ENCODE peak calls at places on chromosomes 6 and 20, in nine cellular contexts. One of them, this sample, is unnamed. For H3K27me3, the result is how much of the 10 kb centered on the place peaks cover.

GRCh38 chr20:36538026-36538764 is 3.1 kb upstream of the MYL9 start:
- DNase-seq in fibroblast of lung: peak
- DNase-seq in body of pancreas: no peak
- DNase-seq in Peyer's patch: no peak
- DNase-seq in cardiac muscle cell: peak
- DNase-seq in tibial nerve: no peak
- DNase-seq in brain microvascular endothelial cell: peak
- DNase-seq in right lobe of liver: no peak
- DNase-seq in tibial artery: peak
- DNase-seq in this sample: no peak

GRCh38 chr6:122663981-122664380 is 53.8 kb downstream of the PKIB start:
- DNase-seq in brain microvascular endothelial cell: no peak
- DNase-seq in cardiac muscle cell: no peak
- DNase-seq in tibial nerve: no peak
- DNase-seq in Peyer's patch: no peak
- DNase-seq in fibroblast of lung: peak
- DNase-seq in tibial artery: no peak
- DNase-seq in body of pancreas: peak
- DNase-seq in right lobe of liver: no peak
- DNase-seq in this sample: no peak

GRCh38 chr6:158481612-158482473 is 78.0 kb upstream of the TMEM181 start:
- DNase-seq in brain microvascular endothelial cell: peak
- DNase-seq in cardiac muscle cell: peak
- DNase-seq in tibial nerve: no peak
- DNase-seq in Peyer's patch: no peak
- DNase-seq in body of pancreas: no peak
- DNase-seq in fibroblast of lung: peak
- DNase-seq in tibial artery: no peak
- DNase-seq in right lobe of liver: no peak
- DNase-seq in this sample: no peak

GRCh38 chr6:34205916-34206315 is 30.8 kb upstream of the HMGA1 start:
- DNase-seq in tibial artery: no peak
- DNase-seq in body of pancreas: no peak
- DNase-seq in fibroblast of lung: no peak
- DNase-seq in right lobe of liver: no peak
- DNase-seq in tibial nerve: no peak
- DNase-seq in Peyer's patch: no peak
- DNase-seq in brain microvascular endothelial cell: no peak
- DNase-seq in cardiac muscle cell: no peak
- DNase-seq in this sample: no peak

GRCh38 chr6:81806793-81807565 is 54.5 kb upstream of the TENT5A start:
- DNase-seq in right lobe of liver: no peak
- DNase-seq in fibroblast of lung: no peak
- DNase-seq in tibial nerve: no peak
- DNase-seq in brain microvascular endothelial cell: no peak
- DNase-seq in body of pancreas: no peak
- DNase-seq in tibial artery: no peak
- DNase-seq in Peyer's patch: no peak
- DNase-seq in cardiac muscle cell: no peak
- DNase-seq in this sample: no peak

GRCh38 chr6:153117986-153118886 is 12.8 kb downstream of the RGS17 start:
- DNase-seq in brain microvascular endothelial cell: peak
- DNase-seq in right lobe of liver: no peak
- DNase-seq in tibial artery: no peak
- DNase-seq in fibroblast of lung: peak
- DNase-seq in tibial nerve: no peak
- DNase-seq in cardiac muscle cell: peak
- DNase-seq in body of pancreas: no peak
- DNase-seq in Peyer's patch: no peak
- DNase-seq in this sample: peak

GRCh38 chr6:36949636-36950035 is 4.9 kb upstream of the PI16 start:
- DNase-seq in right lobe of liver: no peak
- DNase-seq in body of pancreas: no peak
- DNase-seq in tibial artery: no peak
- DNase-seq in fibroblast of lung: peak
- DNase-seq in Peyer's patch: no peak
- DNase-seq in cardiac muscle cell: no peak
- DNase-seq in brain microvascular endothelial cell: peak
- DNase-seq in tibial nerve: no peak
- DNase-seq in this sample: no peak

GRCh38 chr6:108068618-108069017 is 5.9 kb downstream of the OSTM1 start:
- DNase-seq in fibroblast of lung: no peak
- DNase-seq in brain microvascular endothelial cell: no peak
- DNase-seq in right lobe of liver: no peak
- DNase-seq in body of pancreas: no peak
- DNase-seq in tibial nerve: no peak
- DNase-seq in Peyer's patch: no peak
- DNase-seq in cardiac muscle cell: no peak
- DNase-seq in tibial artery: no peak
- DNase-seq in this sample: no peak

GRCh38 chr20:44643596-44644383 is 7.7 kb downstream of the ADA start:
- DNase-seq in right lobe of liver: peak
- DNase-seq in tibial artery: no peak
- DNase-seq in body of pancreas: peak
- DNase-seq in Peyer's patch: no peak
- DNase-seq in fibroblast of lung: peak
- DNase-seq in cardiac muscle cell: peak
- DNase-seq in tibial nerve: no peak
- DNase-seq in brain microvascular endothelial cell: peak
- DNase-seq in this sample: peak

GRCh38 chr20:36820928-36821327 is 47.4 kb upstream of the DSN1 start:
- DNase-seq in brain microvascular endothelial cell: no peak
- DNase-seq in cardiac muscle cell: no peak
- DNase-seq in tibial nerve: no peak
- DNase-seq in tibial artery: no peak
- DNase-seq in right lobe of liver: no peak
- DNase-seq in fibroblast of lung: peak
- DNase-seq in Peyer's patch: no peak
- DNase-seq in body of pancreas: no peak
- DNase-seq in this sample: no peak

GRCh38 chr6:27582928-27583725 is 110.2 kb upstream of the ZNF184 start:
- DNase-seq in Peyer's patch: no peak
- DNase-seq in fibroblast of lung: peak
- DNase-seq in body of pancreas: peak
- DNase-seq in tibial artery: no peak
- DNase-seq in cardiac muscle cell: peak
- DNase-seq in right lobe of liver: no peak
- DNase-seq in tibial nerve: no peak
- DNase-seq in brain microvascular endothelial cell: peak
- DNase-seq in this sample: no peak

GRCh38 chr6:137218473-137218916 is 690 bp downstream of the IFNGR1 start:
- DNase-seq in right lobe of liver: no peak
- DNase-seq in Peyer's patch: no peak
- DNase-seq in cardiac muscle cell: peak
- DNase-seq in brain microvascular endothelial cell: peak
- DNase-seq in tibial nerve: no peak
- DNase-seq in tibial artery: no peak
- DNase-seq in fibroblast of lung: peak
- DNase-seq in body of pancreas: peak
- DNase-seq in this sample: peak

GRCh38 chr6:115000736-115001135 is 657.9 kb upstream of the HS3ST5 start:
- DNase-seq in body of pancreas: no peak
- DNase-seq in right lobe of liver: no peak
- DNase-seq in tibial nerve: no peak
- DNase-seq in Peyer's patch: no peak
- DNase-seq in brain microvascular endothelial cell: no peak
- DNase-seq in tibial artery: no peak
- DNase-seq in fibroblast of lung: no peak
- DNase-seq in cardiac muscle cell: no peak
- DNase-seq in this sample: no peak

GRCh38 chr6:34486106-34486740 is 20.3 kb downstream of the PACSIN1 start:
- DNase-seq in tibial artery: no peak
- DNase-seq in brain microvascular endothelial cell: no peak
- DNase-seq in fibroblast of lung: no peak
- DNase-seq in tibial nerve: no peak
- DNase-seq in cardiac muscle cell: no peak
- DNase-seq in Peyer's patch: no peak
- DNase-seq in body of pancreas: no peak
- DNase-seq in right lobe of liver: no peak
- DNase-seq in this sample: no peak

GRCh38 chr6:157653521-157653920 is 169.5 kb upstream of the SNX9 start:
- DNase-seq in right lobe of liver: no peak
- DNase-seq in tibial nerve: no peak
- DNase-seq in cardiac muscle cell: no peak
- DNase-seq in brain microvascular endothelial cell: no peak
- DNase-seq in tibial artery: no peak
- DNase-seq in Peyer's patch: peak
- DNase-seq in body of pancreas: no peak
- DNase-seq in fibroblast of lung: no peak
- DNase-seq in this sample: no peak

GRCh38 chr6:113475392-113475791 is 381.8 kb upstream of the MARCKS start:
- DNase-seq in cardiac muscle cell: no peak
- DNase-seq in Peyer's patch: no peak
- DNase-seq in brain microvascular endothelial cell: no peak
- DNase-seq in tibial artery: no peak
- DNase-seq in body of pancreas: no peak
- DNase-seq in tibial nerve: no peak
- DNase-seq in fibroblast of lung: no peak
- DNase-seq in right lobe of liver: no peak
- DNase-seq in this sample: no peak

GRCh38 chr20:18405826-18406225 is 61.0 kb downstream of the DZANK1 start:
- DNase-seq in cardiac muscle cell: no peak
- DNase-seq in right lobe of liver: no peak
- DNase-seq in brain microvascular endothelial cell: no peak
- DNase-seq in tibial nerve: no peak
- DNase-seq in tibial artery: no peak
- DNase-seq in fibroblast of lung: no peak
- DNase-seq in Peyer's patch: no peak
- DNase-seq in body of pancreas: no peak
- DNase-seq in this sample: no peak

GRCh38 chr6:106145741-106146227 is 59.6 kb downstream of the PRDM1 start:
- DNase-seq in Peyer's patch: no peak
- DNase-seq in brain microvascular endothelial cell: peak
- DNase-seq in fibroblast of lung: peak
- DNase-seq in body of pancreas: no peak
- DNase-seq in cardiac muscle cell: no peak
- DNase-seq in right lobe of liver: no peak
- DNase-seq in tibial nerve: no peak
- DNase-seq in tibial artery: no peak
- DNase-seq in this sample: no peak

GRCh38 chr20:5216663-5217062 is 89.9 kb downstream of the CDS2 start:
- DNase-seq in Peyer's patch: no peak
- DNase-seq in right lobe of liver: no peak
- DNase-seq in body of pancreas: no peak
- DNase-seq in cardiac muscle cell: no peak
- DNase-seq in tibial artery: no peak
- DNase-seq in fibroblast of lung: no peak
- DNase-seq in brain microvascular endothelial cell: no peak
- DNase-seq in tibial nerve: no peak
- DNase-seq in this sample: no peak

GRCh38 chr6:166775923-166776220 is 148.8 kb upstream of the RPS6KA2 start:
- DNase-seq in right lobe of liver: no peak
- DNase-seq in tibial artery: peak
- DNase-seq in fibroblast of lung: no peak
- DNase-seq in tibial nerve: no peak
- DNase-seq in cardiac muscle cell: no peak
- DNase-seq in brain microvascular endothelial cell: no peak
- DNase-seq in Peyer's patch: no peak
- DNase-seq in body of pancreas: no peak
- DNase-seq in this sample: no peak

GRCh38 chr20:59006167-59006863 is 739 bp downstream of the CTSZ start:
- DNase-seq in tibial nerve: peak
- DNase-seq in right lobe of liver: peak
- DNase-seq in cardiac muscle cell: no peak
- DNase-seq in fibroblast of lung: no peak
- DNase-seq in brain microvascular endothelial cell: no peak
- DNase-seq in body of pancreas: no peak
- DNase-seq in tibial artery: peak
- DNase-seq in Peyer's patch: no peak
- DNase-seq in this sample: no peak

GRCh38 chr20:48186447-48186846 is 401.2 kb upstream of the SULF2 start:
- DNase-seq in tibial artery: no peak
- DNase-seq in tibial nerve: no peak
- DNase-seq in body of pancreas: no peak
- DNase-seq in Peyer's patch: no peak
- DNase-seq in fibroblast of lung: peak
- DNase-seq in right lobe of liver: no peak
- DNase-seq in brain microvascular endothelial cell: peak
- DNase-seq in cardiac muscle cell: peak
- DNase-seq in this sample: no peak

GRCh38 chr20:21027569-21027968 is 78.6 kb downstream of the LINC00237 start:
- DNase-seq in cardiac muscle cell: no peak
- DNase-seq in tibial artery: no peak
- DNase-seq in tibial nerve: no peak
- DNase-seq in Peyer's patch: no peak
- DNase-seq in brain microvascular endothelial cell: no peak
- DNase-seq in body of pancreas: no peak
- DNase-seq in right lobe of liver: no peak
- DNase-seq in fibroblast of lung: no peak
- DNase-seq in this sample: peak
- TF ChIP-seq CTCF in cardiac muscle cell: no peak
- TF ChIP-seq CTCF in tibial artery: no peak
- TF ChIP-seq CTCF in tibial nerve: no peak
- TF ChIP-seq CTCF in Peyer's patch: no peak
- TF ChIP-seq CTCF in brain microvascular endothelial cell: peak
- TF ChIP-seq CTCF in body of pancreas: no peak
- TF ChIP-seq CTCF in right lobe of liver: no peak
- TF ChIP-seq CTCF in fibroblast of lung: no peak
- TF ChIP-seq CTCF in this sample: peak

GRCh38 chr20:24368253-24368652 is 101.2 kb upstream of the SYNDIG1 start:
- DNase-seq in tibial nerve: no peak
- DNase-seq in cardiac muscle cell: no peak
- DNase-seq in tibial artery: no peak
- DNase-seq in body of pancreas: no peak
- DNase-seq in fibroblast of lung: no peak
- DNase-seq in brain microvascular endothelial cell: no peak
- DNase-seq in right lobe of liver: no peak
- DNase-seq in Peyer's patch: no peak
- DNase-seq in this sample: no peak
- H3K27me3 ChIP-seq in tibial nerve: under half
- H3K27me3 ChIP-seq in cardiac muscle cell: under half
- H3K27me3 ChIP-seq in tibial artery: under half
- H3K27me3 ChIP-seq in body of pancreas: under half
- H3K27me3 ChIP-seq in fibroblast of lung: under half
- H3K27me3 ChIP-seq in brain microvascular endothelial cell: under half
- H3K27me3 ChIP-seq in right lobe of liver: under half
- H3K27me3 ChIP-seq in Peyer's patch: under half
- H3K27me3 ChIP-seq in this sample: under half

GRCh38 chr6:103800131-103800670 is 1059.5 kb downstream of the HACE1 start:
- DNase-seq in Peyer's patch: no peak
- DNase-seq in fibroblast of lung: no peak
- DNase-seq in brain microvascular endothelial cell: no peak
- DNase-seq in cardiac muscle cell: no peak
- DNase-seq in tibial artery: no peak
- DNase-seq in body of pancreas: no peak
- DNase-seq in tibial nerve: no peak
- DNase-seq in right lobe of liver: no peak
- DNase-seq in this sample: no peak
- TF ChIP-seq CTCF in Peyer's patch: no peak
- TF ChIP-seq CTCF in fibroblast of lung: no peak
- TF ChIP-seq CTCF in brain microvascular endothelial cell: no peak
- TF ChIP-seq CTCF in cardiac muscle cell: no peak
- TF ChIP-seq CTCF in tibial artery: no peak
- TF ChIP-seq CTCF in body of pancreas: no peak
- TF ChIP-seq CTCF in tibial nerve: no peak
- TF ChIP-seq CTCF in right lobe of liver: no peak
- TF ChIP-seq CTCF in this sample: no peak

DNA sequence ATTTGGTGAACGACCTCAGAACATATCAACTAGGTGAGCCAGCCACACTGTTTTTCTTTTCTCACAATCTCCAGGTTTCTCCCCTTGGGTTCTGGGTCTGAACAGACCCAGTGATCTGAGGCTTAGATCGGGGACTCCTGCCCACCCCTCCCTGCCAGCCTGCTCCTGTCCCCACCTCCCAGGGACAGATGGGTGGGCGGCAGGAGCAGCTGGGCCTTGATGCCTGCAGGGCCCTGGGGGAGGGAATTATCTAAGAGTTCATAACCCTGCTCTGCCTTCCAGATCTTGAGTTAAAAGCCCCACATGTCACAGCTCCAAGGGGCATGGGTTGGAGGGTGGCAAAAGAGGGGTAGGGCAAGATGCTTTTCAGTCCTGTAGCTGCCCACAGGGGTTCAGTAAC is 5.2 kb upstream of the XKR7 start:
- DNase-seq in cardiac muscle cell: no peak
- DNase-seq in tibial artery: no peak
- DNase-seq in tibial nerve: no peak
- DNase-seq in right lobe of liver: no peak
- DNase-seq in brain microvascular endothelial cell: no peak
- DNase-seq in body of pancreas: no peak
- DNase-seq in fibroblast of lung: no peak
- DNase-seq in Peyer's patch: no peak
- DNase-seq in this sample: no peak
- H3K27me3 ChIP-seq in cardiac muscle cell: half or more
- H3K27me3 ChIP-seq in tibial artery: half or more
- H3K27me3 ChIP-seq in tibial nerve: under half
- H3K27me3 ChIP-seq in right lobe of liver: under half
- H3K27me3 ChIP-seq in brain microvascular endothelial cell: under half
- H3K27me3 ChIP-seq in body of pancreas: under half
- H3K27me3 ChIP-seq in fibroblast of lung: under half
- H3K27me3 ChIP-seq in Peyer's patch: under half
- H3K27me3 ChIP-seq in this sample: under half

This sample was measured in HL-60.